ENCODE peak calls at places on chromosomes 4 and X, in nine cellular contexts. Q is activated naive CD4-positive, alpha-beta T cell treated with anti-CD3 and anti-CD28 coated beads, Interleukin-2, amount 50 U/mL, for 72 hours; A is kidney glomerular epithelial cell; K is hippocampal formation; G is HepG2; T is activated naive CD8-positive, alpha-beta T cell treated with anti-CD3 and anti-CD28 coated beads, Interleukin-2, amount 10 ng/mL, durations not matched to agents 7 days and 5 days; W is cardiac fibroblast; J is BJ; C is lower lobe of right lung. L is an unnamed sample.

GRCh38 chrX:13093489-13094140 is 49.2 kb upstream of the FAM9C start:
- DNase-seq in Q (peak; percentile 14), A (no peak), K (no peak), G (no peak), T (no peak), W (no peak), J (no peak), C (no peak), L (no peak)

GRCh38 chr4:82284475-82284857 is 89.3 kb downstream of the HNRNPD start:
- DNase-seq in Q (no peak), A (no peak), K (peak; percentile 29), G (no peak), T (no peak), W (peak; percentile 8), J (no peak), C (no peak), L (no peak)

GRCh38 chr4:40856836-40857362 is 107.1 kb downstream of the NSUN7 start:
- DNase-seq in Q (peak; percentile 72), A (no peak), K (peak; percentile 65), G (no peak), T (peak; percentile 79), W (peak; percentile 56), J (no peak), C (peak; percentile 82), L (peak; percentile 85)

GRCh38 chrX:11687157-11687556 is 21.4 kb upstream of the ARHGAP6 start:
- DNase-seq in Q (no peak), A (no peak), K (no peak), G (no peak), T (no peak), W (no peak), J (no peak), C (no peak), L (no peak)

GRCh38 chr4:37767546-37767945 is 58.9 kb upstream of the PGM2 start:
- DNase-seq in Q (no peak), A (peak; percentile 32), K (no peak), G (peak; percentile 18), T (no peak), W (peak; percentile 77), J (no peak), C (peak; percentile 87), L (no peak)

GRCh38 chr4:181293014-181293413 is 950.2 kb upstream of the TENM3 start:
- DNase-seq in Q (no peak), A (no peak), K (no peak), G (no peak), T (no peak), W (no peak), J (no peak), C (no peak), L (no peak)

GRCh38 chr4:139015948-139016451 is 419 bp downstream of the NOCT start:
- DNase-seq in Q (peak; percentile 52), A (no peak), K (peak; percentile 31), G (peak; percentile 12), T (no peak), W (peak; percentile 32), J (no peak), C (peak; percentile 70), L (peak; percentile 64)

GRCh38 chr4:140725556-140725955 is 30.6 kb downstream of the TBC1D9 start:
- DNase-seq in Q (no peak), A (no peak), K (no peak), G (no peak), T (no peak), W (no peak), J (no peak), C (no peak), L (no peak)

GRCh38 chrX:72624194-72624593 is 51.6 kb upstream of the HDAC8 start:
- DNase-seq in Q (no peak), A (no peak), K (no peak), G (no peak), T (no peak), W (no peak), J (no peak), C (no peak), L (no peak)

GRCh38 chr4:37922323-37922722 is 31.4 kb downstream of the TBC1D1 start:
- DNase-seq in Q (no peak), A (peak; percentile 32), K (no peak), G (no peak), T (no peak), W (peak; percentile 13), J (no peak), C (no peak), L (peak; percentile 31)

GRCh38 chrX:46791927-46792825 is 33.3 kb upstream of the SLC9A7 start:
- DNase-seq in Q (no peak), A (peak; percentile 64), K (no peak), G (peak; percentile 32), T (no peak), W (peak; percentile 85), J (peak; percentile 77), C (peak; percentile 43), L (peak; percentile 41)

GRCh38 chrX:129786210-129786651 is 6.5 kb downstream of the SASH3 start:
- DNase-seq in Q (no peak), A (no peak), K (no peak), G (no peak), T (no peak), W (no peak), J (no peak), C (no peak), L (peak; percentile 72)

GRCh38 chrX:1450381-1451161 is 2.1 kb downstream of the ASMTL start:
- DNase-seq in Q (peak; percentile 2), A (no peak), K (no peak), G (no peak), T (peak; percentile 39), W (no peak), J (no peak), C (no peak), L (no peak)

GRCh38 chrX:74251006-74251930 is 52.7 kb upstream of the ZCCHC13 start:
- DNase-seq in Q (no peak), A (no peak), K (no peak), G (peak; percentile 80), T (no peak), W (peak; percentile 80), J (peak; percentile 46), C (no peak), L (no peak)

GRCh38 chrX:103538728-103539127 is 19.4 kb upstream of the RAB40A start:
- DNase-seq in Q (no peak), A (no peak), K (no peak), G (no peak), T (no peak), W (peak; percentile 60), J (no peak), C (no peak), L (no peak)

GRCh38 chrX:1466971-1467561 is 14.4 kb upstream of the ASMTL start:
- DNase-seq in Q (no peak), A (no peak), K (no peak), G (no peak), T (peak; percentile 60), W (no peak), J (no peak), C (no peak), L (peak; percentile 68)

GRCh38 chr4:168784786-168785461 is 225.1 kb downstream of the CBR4 start:
- DNase-seq in Q (no peak), A (no peak), K (no peak), G (no peak), T (no peak), W (no peak), J (no peak), C (no peak), L (no peak)

GRCh38 chr4:183422962-183423653 is 21.3 kb upstream of the CDKN2AIP start:
- DNase-seq in Q (no peak), A (peak; percentile 84), K (no peak), G (no peak), T (no peak), W (peak; percentile 24), J (no peak), C (no peak), L (no peak)

GRCh38 chr4:165364452-165365080 is 14.2 kb upstream of the CPE start:
- DNase-seq in Q (no peak), A (peak; percentile 5), K (no peak), G (peak; percentile 31), T (no peak), W (peak; percentile 66), J (no peak), C (no peak), L (no peak)

GRCh38 chrX:72094894-72095293 is 36.8 kb downstream of the RTL5 start:
- DNase-seq in Q (no peak), A (no peak), K (no peak), G (no peak), T (no peak), W (peak; percentile 66), J (no peak), C (peak; percentile 61), L (peak; percentile 49)

GRCh38 chr4:185730387-185730786 is 81.6 kb downstream of the SORBS2 start:
- DNase-seq in Q (no peak), A (no peak), K (no peak), G (no peak), T (no peak), W (peak; percentile 64), J (no peak), C (no peak), L (no peak)

GRCh38 chr4:27276322-27277073 is 415.9 kb downstream of the STIM2 start:
- DNase-seq in Q (no peak), A (no peak), K (no peak), G (no peak), T (no peak), W (no peak), J (no peak), C (no peak), L (no peak)

GRCh38 chr4:153634737-153635353 is 49.2 kb upstream of the TLR2 start:
- DNase-seq in Q (no peak), A (no peak), K (no peak), G (peak; percentile 9), T (no peak), W (peak; percentile 50), J (no peak), C (no peak), L (no peak)

GRCh38 chr4:138178566-138178965 is 63.6 kb downstream of the SLC7A11 start:
- DNase-seq in Q (no peak), A (peak; percentile 2), K (no peak), G (no peak), T (no peak), W (peak; percentile 26), J (no peak), C (no peak), L (no peak)

GRCh38 chrX:73940893-73941470 is 363.0 kb upstream of the ZCCHC13 start:
- DNase-seq in Q (no peak), A (no peak), K (no peak), G (no peak), T (no peak), W (no peak), J (no peak), C (no peak), L (no peak)